ENCODE peak calls at places on chromosome 18, in eight cellular contexts. O is stimulated activated CD8-positive, alpha-beta memory T cell treated with anti-CD3 and anti-CD28 coated beads, Interleukin-15, amount 100 ng/mL, for 1 hour; Q is H1; Y is C1 segment of cervical spinal cord; R is stimulated activated CD4-positive, alpha-beta T cell treated with anti-CD3 and anti-CD28 coated beads, Interleukin-2, amount 100 ng/mL, for 48 hours; N is NCI-H1105 treated with DMSO at 0.1 percent for 48 hours; K is frontal cortex; H is NCI-H524. W is an unnamed sample.
A peak's percentile ranks its signal among the peaks of the same experiment; 100 is the strongest.

GRCh38 chr18:51195086-51195601 is 2.3 kb downstream of the MEX3C start:
- DNase-seq in O (no peak), Q (no peak), Y (no peak), R (no peak), N (no peak), K (no peak), H (peak; percentile 57), W (no peak)

GRCh38 chr18:22550366-22550765 is 132.7 kb upstream of the CTAGE1 start:
- DNase-seq in O (no peak), Q (no peak), Y (no peak), R (no peak), N (no peak), K (no peak), H (no peak), W (no peak)

GRCh38 chr18:24027156-24027555 is 12.6 kb downstream of the TTC39C start:
- DNase-seq in O (no peak), Q (no peak), Y (no peak), R (no peak), N (no peak), K (no peak), H (no peak), W (no peak)

GRCh38 chr18:70271742-70272141 is 17.1 kb upstream of the SOCS6 start:
- DNase-seq in O (no peak), Q (no peak), Y (no peak), R (no peak), N (no peak), K (no peak), H (no peak), W (no peak)

GRCh38 chr18:9323750-9324445 is 10.7 kb upstream of the TWSG1 start:
- DNase-seq in O (no peak), Q (no peak), Y (no peak), R (no peak), N (no peak), K (no peak), H (no peak), W (no peak)

GRCh38 chr18:56984731-56985130 is 162.2 kb upstream of the BOD1L2 start:
- DNase-seq in O (no peak), Q (no peak), Y (no peak), R (no peak), N (no peak), K (no peak), H (no peak), W (peak; percentile 27)

GRCh38 chr18:8605974-8606373 is 3.3 kb upstream of the RAB12 start:
- DNase-seq in O (no peak), Q (no peak), Y (no peak), R (no peak), N (no peak), K (no peak), H (no peak), W (no peak)

GRCh38 chr18:11655605-11655932 is 33.5 kb upstream of the GNAL start:
- DNase-seq in O (no peak), Q (no peak), Y (no peak), R (no peak), N (no peak), K (no peak), H (no peak), W (no peak)

GRCh38 chr18:58937204-58937603 is 72.5 kb downstream of the ZNF532 start:
- DNase-seq in O (no peak), Q (no peak), Y (no peak), R (no peak), N (no peak), K (no peak), H (no peak), W (no peak)